ENCODE peak calls at places on chromosomes 1 and 21, in six cellular contexts. One of them, this sample, is unnamed.

GRCh38 chr1:64514197-64514765 is 44.4 kb downstream of the CACHD1 start:
- DNase-seq in dorsolateral prefrontal cortex: no peak
- DNase-seq in left ventricle myocardium inferior: no peak
- DNase-seq in heart left ventricle: no peak
- DNase-seq in stomach: no peak
- DNase-seq in GM06990: no peak
- DNase-seq in this sample: peak

GRCh38 chr1:64515427-64515826 is 45.5 kb downstream of the CACHD1 start:
- DNase-seq in dorsolateral prefrontal cortex: no peak
- DNase-seq in left ventricle myocardium inferior: peak
- DNase-seq in heart left ventricle: peak
- DNase-seq in stomach: peak
- DNase-seq in GM06990: no peak
- DNase-seq in this sample: peak

GRCh38 chr1:246907472-246907871 is 24.3 kb downstream of the AHCTF1 start:
- DNase-seq in dorsolateral prefrontal cortex: no peak
- DNase-seq in left ventricle myocardium inferior: no peak
- DNase-seq in heart left ventricle: peak
- DNase-seq in stomach: no peak
- DNase-seq in GM06990: no peak
- DNase-seq in this sample: peak

GRCh38 chr1:86705633-86705985 is 1.2 kb downstream of the SH3GLB1 start:
- DNase-seq in dorsolateral prefrontal cortex: no peak
- DNase-seq in left ventricle myocardium inferior: no peak
- DNase-seq in heart left ventricle: no peak
- DNase-seq in stomach: no peak
- DNase-seq in GM06990: no peak
- DNase-seq in this sample: peak

GRCh38 chr1:70164350-70164749 is 41.0 kb downstream of the LRRC40 start:
- DNase-seq in dorsolateral prefrontal cortex: no peak
- DNase-seq in left ventricle myocardium inferior: no peak
- DNase-seq in heart left ventricle: no peak
- DNase-seq in stomach: no peak
- DNase-seq in GM06990: no peak
- DNase-seq in this sample: no peak

GRCh38 chr21:38955495-38955894 is 149.8 kb downstream of the ETS2 start:
- DNase-seq in dorsolateral prefrontal cortex: peak
- DNase-seq in left ventricle myocardium inferior: peak
- DNase-seq in heart left ventricle: peak
- DNase-seq in stomach: peak
- DNase-seq in GM06990: no peak
- DNase-seq in this sample: peak

GRCh38 chr1:69263982-69264381 is 303.7 kb upstream of the LRRC7 start:
- DNase-seq in dorsolateral prefrontal cortex: no peak
- DNase-seq in left ventricle myocardium inferior: no peak
- DNase-seq in heart left ventricle: peak
- DNase-seq in stomach: no peak
- DNase-seq in GM06990: no peak
- DNase-seq in this sample: peak

GRCh38 chr1:232226197-232226681 is 403.7 kb downstream of the SIPA1L2 start:
- DNase-seq in dorsolateral prefrontal cortex: no peak
- DNase-seq in left ventricle myocardium inferior: no peak
- DNase-seq in heart left ventricle: no peak
- DNase-seq in stomach: no peak
- DNase-seq in GM06990: no peak
- DNase-seq in this sample: peak

GRCh38 chr1:113783254-113784103 is 24.2 kb upstream of the PHTF1 start:
- DNase-seq in dorsolateral prefrontal cortex: no peak
- DNase-seq in left ventricle myocardium inferior: no peak
- DNase-seq in heart left ventricle: peak
- DNase-seq in stomach: no peak
- DNase-seq in GM06990: no peak
- DNase-seq in this sample: peak

DNA sequence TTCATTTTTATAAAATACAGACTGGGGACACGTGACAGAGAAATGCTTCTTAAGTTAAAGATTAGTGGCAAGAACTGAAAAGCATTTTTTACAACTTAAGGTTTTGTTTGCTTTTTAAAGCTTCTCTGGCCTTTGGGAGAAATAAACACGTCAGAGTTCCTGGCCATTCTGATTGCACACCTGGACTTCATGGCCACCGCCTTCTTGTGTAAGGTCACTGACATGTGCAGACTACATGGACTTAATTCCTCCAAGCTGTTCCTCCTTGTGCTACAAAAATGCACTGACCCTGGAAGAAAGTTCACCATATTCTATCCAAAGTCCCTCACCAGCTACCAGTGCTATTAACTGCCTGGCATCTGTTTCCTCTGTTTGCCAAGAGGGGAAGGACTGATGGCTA is 56.1 kb downstream of the GADD45A start:
- DNase-seq in dorsolateral prefrontal cortex: no peak
- DNase-seq in left ventricle myocardium inferior: no peak
- DNase-seq in heart left ventricle: no peak
- DNase-seq in stomach: no peak
- DNase-seq in GM06990: no peak
- DNase-seq in this sample: no peak
- H3K4me3 ChIP-seq in dorsolateral prefrontal cortex: no peak
- H3K4me3 ChIP-seq in left ventricle myocardium inferior: no peak
- H3K4me3 ChIP-seq in heart left ventricle: no peak
- H3K4me3 ChIP-seq in stomach: no peak
- H3K4me3 ChIP-seq in GM06990: no peak
- H3K4me3 ChIP-seq in this sample: no peak

GRCh38 chr1:15938628-15939161 is 37.2 kb downstream of the ZBTB17 start:
- DNase-seq in dorsolateral prefrontal cortex: no peak
- DNase-seq in left ventricle myocardium inferior: no peak
- DNase-seq in heart left ventricle: no peak
- DNase-seq in stomach: peak
- DNase-seq in GM06990: no peak
- DNase-seq in this sample: no peak

GRCh38 chr1:15939181-15940109 is 36.5 kb downstream of the ZBTB17 start:
- DNase-seq in dorsolateral prefrontal cortex: no peak
- DNase-seq in left ventricle myocardium inferior: no peak
- DNase-seq in heart left ventricle: no peak
- DNase-seq in stomach: peak
- DNase-seq in GM06990: no peak
- DNase-seq in this sample: peak

GRCh38 chr1:15936025-15936424 is 39.9 kb downstream of the ZBTB17 start:
- DNase-seq in dorsolateral prefrontal cortex: no peak
- DNase-seq in left ventricle myocardium inferior: no peak
- DNase-seq in heart left ventricle: no peak
- DNase-seq in stomach: peak
- DNase-seq in GM06990: no peak
- DNase-seq in this sample: no peak

GRCh38 chr1:15937146-15937545 is 38.8 kb downstream of the ZBTB17 start:
- DNase-seq in dorsolateral prefrontal cortex: no peak
- DNase-seq in left ventricle myocardium inferior: no peak
- DNase-seq in heart left ventricle: no peak
- DNase-seq in stomach: peak
- DNase-seq in GM06990: no peak
- DNase-seq in this sample: no peak

GRCh38 chr1:15937706-15938168 is 38.2 kb downstream of the ZBTB17 start:
- DNase-seq in dorsolateral prefrontal cortex: no peak
- DNase-seq in left ventricle myocardium inferior: no peak
- DNase-seq in heart left ventricle: no peak
- DNase-seq in stomach: peak
- DNase-seq in GM06990: no peak
- DNase-seq in this sample: no peak
- TF ChIP-seq CTCF in dorsolateral prefrontal cortex: no peak
- TF ChIP-seq CTCF in left ventricle myocardium inferior: no peak
- TF ChIP-seq CTCF in heart left ventricle: no peak
- TF ChIP-seq CTCF in stomach: no peak
- TF ChIP-seq CTCF in GM06990: peak
- TF ChIP-seq CTCF in this sample: no peak

DNA sequence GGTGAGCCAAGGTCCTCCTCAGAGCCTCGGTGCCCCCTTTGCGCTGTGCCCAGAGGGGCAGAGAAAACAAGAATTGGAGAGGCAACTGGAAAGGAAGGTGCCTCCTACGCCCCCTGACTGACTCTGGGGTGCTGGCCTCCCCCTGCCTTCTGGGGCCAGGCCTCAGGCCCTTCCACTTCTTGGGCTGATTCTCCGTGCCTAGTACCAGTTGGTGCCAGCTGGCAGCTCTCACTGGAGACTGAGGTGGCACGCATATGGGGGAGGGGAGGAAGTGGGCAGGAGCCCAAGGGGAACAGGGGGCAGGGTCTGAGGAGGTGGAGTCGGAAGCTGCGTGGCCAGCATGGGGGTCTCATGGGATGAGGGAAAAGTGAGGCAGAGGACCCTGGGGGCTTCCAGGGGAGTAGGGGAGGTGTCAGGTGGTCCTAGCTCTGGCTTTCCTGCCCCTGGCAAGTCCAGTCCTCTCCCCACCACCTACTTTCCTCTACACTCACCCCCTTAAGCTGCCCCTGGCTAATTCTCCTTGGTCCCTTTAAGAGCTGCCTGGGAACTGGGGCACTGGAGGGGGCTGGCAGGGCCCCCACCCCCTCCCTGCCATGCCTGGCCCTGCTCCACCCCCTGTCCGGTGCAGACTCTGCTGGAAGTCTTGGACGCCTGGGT is 6.5 kb upstream of the SEMA4A start:
- DNase-seq in dorsolateral prefrontal cortex: peak
- DNase-seq in left ventricle myocardium inferior: no peak
- DNase-seq in heart left ventricle: no peak
- DNase-seq in stomach: peak
- DNase-seq in GM06990: no peak
- DNase-seq in this sample: no peak
- H3K4me3 ChIP-seq in dorsolateral prefrontal cortex: peak
- H3K4me3 ChIP-seq in left ventricle myocardium inferior: peak
- H3K4me3 ChIP-seq in heart left ventricle: no peak
- H3K4me3 ChIP-seq in stomach: peak
- H3K4me3 ChIP-seq in GM06990: no peak
- H3K4me3 ChIP-seq in this sample: no peak

GRCh38 chr1:184379111-184379752 is 7.6 kb upstream of the C1orf21 start:
- DNase-seq in dorsolateral prefrontal cortex: no peak
- DNase-seq in left ventricle myocardium inferior: no peak
- DNase-seq in heart left ventricle: no peak
- DNase-seq in stomach: no peak
- DNase-seq in GM06990: no peak
- DNase-seq in this sample: no peak
- TF ChIP-seq CTCF in dorsolateral prefrontal cortex: no peak
- TF ChIP-seq CTCF in left ventricle myocardium inferior: peak
- TF ChIP-seq CTCF in heart left ventricle: no peak
- TF ChIP-seq CTCF in stomach: no peak
- TF ChIP-seq CTCF in GM06990: peak
- TF ChIP-seq CTCF in this sample: peak

DNA sequence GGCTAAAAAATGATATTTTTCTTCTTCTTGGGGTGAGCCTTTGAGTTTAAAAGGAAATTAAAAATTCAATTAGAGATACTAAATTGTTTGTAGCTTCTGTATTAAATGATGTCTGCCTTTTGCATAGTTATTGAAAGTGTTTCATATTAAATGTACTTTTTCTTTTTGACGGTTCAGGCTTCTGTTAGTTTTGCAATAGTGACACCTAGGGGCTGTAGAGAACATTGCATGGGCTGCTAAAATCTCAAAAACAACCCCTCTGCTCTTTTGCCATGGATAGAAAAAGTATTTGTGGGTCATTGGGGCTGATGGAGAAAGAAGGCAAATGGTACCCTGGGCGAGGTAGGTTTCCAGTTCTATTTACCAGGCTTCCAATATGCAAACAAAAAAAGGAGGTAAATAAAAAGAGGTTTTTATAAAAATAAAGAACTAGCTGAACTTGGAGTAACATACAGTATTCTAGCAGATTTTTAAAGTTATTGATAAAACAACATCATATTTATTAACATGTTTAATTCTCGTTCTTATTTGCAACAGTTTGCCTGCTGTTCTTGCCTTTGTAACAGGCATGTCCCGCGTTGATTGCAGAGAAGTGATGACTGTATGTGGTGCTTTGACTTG is 115.4 kb upstream of the HOOK1 start:
- DNase-seq in dorsolateral prefrontal cortex: no peak
- DNase-seq in left ventricle myocardium inferior: no peak
- DNase-seq in heart left ventricle: no peak
- DNase-seq in stomach: no peak
- DNase-seq in GM06990: no peak
- DNase-seq in this sample: peak
- H3K4me3 ChIP-seq in dorsolateral prefrontal cortex: no peak
- H3K4me3 ChIP-seq in left ventricle myocardium inferior: no peak
- H3K4me3 ChIP-seq in heart left ventricle: no peak
- H3K4me3 ChIP-seq in stomach: no peak
- H3K4me3 ChIP-seq in GM06990: no peak
- H3K4me3 ChIP-seq in this sample: no peak

DNA sequence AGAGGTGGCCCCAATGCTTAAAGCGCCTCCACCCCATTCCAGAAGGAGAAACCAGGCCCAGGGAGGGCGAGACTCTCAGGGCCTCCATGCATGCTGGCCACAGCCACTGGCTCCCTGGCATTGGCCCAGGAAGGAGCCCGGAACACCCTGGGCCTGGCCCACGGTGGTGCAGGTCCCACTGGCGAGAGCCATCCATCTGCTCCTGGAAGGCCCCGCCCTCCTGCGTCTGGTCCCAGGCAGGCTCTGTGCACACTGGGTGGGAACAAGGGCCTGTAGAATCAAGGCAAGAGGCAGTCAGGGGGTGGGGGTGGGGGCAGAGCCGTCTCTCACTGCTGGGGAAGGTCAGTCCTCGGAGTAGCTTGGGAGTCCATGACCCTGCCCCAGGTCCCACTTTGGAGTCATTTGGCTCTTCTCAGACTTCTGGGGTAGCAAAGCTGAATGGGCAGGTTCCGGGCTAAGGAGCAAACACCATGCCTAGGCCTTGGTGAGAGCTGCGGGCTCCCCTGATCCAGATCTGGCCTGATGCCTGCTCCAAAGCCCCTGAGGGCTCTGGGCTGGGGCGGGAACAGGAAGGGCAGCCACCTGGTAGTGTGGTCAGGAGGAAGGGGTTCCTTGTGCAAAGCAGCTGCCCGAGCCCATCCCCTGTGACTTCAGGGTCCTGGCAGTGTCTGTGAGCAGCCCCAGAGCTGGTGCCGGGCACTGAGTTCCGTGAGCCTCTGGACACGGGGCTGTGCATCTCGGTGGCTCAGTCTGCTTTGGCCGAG is 107.0 kb upstream of the ARHGEF16 start:
- DNase-seq in dorsolateral prefrontal cortex: no peak
- DNase-seq in left ventricle myocardium inferior: no peak
- DNase-seq in heart left ventricle: peak
- DNase-seq in stomach: peak
- DNase-seq in GM06990: no peak
- DNase-seq in this sample: no peak
- TF ChIP-seq CTCF in dorsolateral prefrontal cortex: no peak
- TF ChIP-seq CTCF in left ventricle myocardium inferior: no peak
- TF ChIP-seq CTCF in heart left ventricle: no peak
- TF ChIP-seq CTCF in stomach: no peak
- TF ChIP-seq CTCF in GM06990: no peak
- TF ChIP-seq CTCF in this sample: no peak

DNA sequence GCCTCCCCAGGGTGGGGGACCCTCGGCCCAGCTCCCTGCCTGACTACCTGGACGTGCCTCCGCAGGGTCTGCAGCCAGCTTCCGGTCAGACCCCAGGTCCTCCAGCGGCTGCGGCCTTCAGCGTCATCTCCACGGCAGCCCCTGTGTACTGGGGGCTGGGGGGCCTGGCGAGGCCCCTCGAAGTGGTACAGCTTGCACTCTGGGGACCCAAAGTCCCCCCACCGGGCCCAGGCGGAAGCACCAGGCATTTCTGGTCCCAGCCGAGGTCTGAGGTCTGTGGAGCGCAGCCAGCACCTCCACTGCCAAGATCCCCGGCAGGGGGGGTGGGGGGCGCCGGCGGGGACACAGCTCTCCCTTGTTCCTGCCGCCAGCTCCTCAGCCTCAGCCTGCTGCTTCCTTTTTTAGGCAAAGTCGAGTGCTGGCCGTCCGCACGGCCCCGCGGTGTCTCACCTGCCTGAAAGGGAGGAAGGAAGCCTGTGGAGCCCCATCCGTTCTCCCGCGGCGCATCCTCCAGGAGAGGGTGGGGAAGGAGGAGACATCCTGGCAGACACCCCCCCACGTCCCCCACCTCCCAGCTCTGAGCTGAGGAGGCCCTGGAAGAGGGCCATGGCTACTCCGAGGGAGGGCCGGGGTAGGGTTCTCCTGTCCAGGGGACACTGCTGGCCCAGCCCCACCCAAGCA is 1.2 kb upstream of the VWA1 start:
- DNase-seq in dorsolateral prefrontal cortex: peak
- DNase-seq in left ventricle myocardium inferior: peak
- DNase-seq in heart left ventricle: peak
- DNase-seq in stomach: peak
- DNase-seq in GM06990: no peak
- DNase-seq in this sample: no peak
- H3K4me3 ChIP-seq in dorsolateral prefrontal cortex: peak
- H3K4me3 ChIP-seq in left ventricle myocardium inferior: peak
- H3K4me3 ChIP-seq in heart left ventricle: no peak
- H3K4me3 ChIP-seq in stomach: peak
- H3K4me3 ChIP-seq in GM06990: no peak
- H3K4me3 ChIP-seq in this sample: no peak

This sample was measured in fibroblast of villous mesenchyme.